ENCODE peak calls at places on chromosomes 13 and 19, in eight cellular contexts. Z, X, R, T, P, H, O and G are unnamed samples.

GRCh38 chr19:5341448-5341820 is 822 bp upstream of the PTPRS start:
- DNase-seq in Z (no peak), X (no peak), R (no peak), T (no peak), P (no peak), H (no peak), O (no peak), G (no peak)

GRCh38 chr19:23286477-23286876 is 36.3 kb upstream of the ZNF724 start:
- DNase-seq in Z (no peak), X (no peak), R (no peak), T (no peak), P (no peak), H (no peak), O (no peak), G (no peak)

GRCh38 chr19:53002479-53002878 is 11.2 kb upstream of the ERVV-1 start:
- DNase-seq in Z (no peak), X (no peak), R (no peak), T (no peak), P (no peak), H (no peak), O (no peak), G (no peak)

GRCh38 chr19:1429750-1430149 is 8.4 kb upstream of the RPS15 start:
- DNase-seq in Z (no peak), X (no peak), R (peak; percentile 50), T (no peak), P (no peak), H (no peak), O (no peak), G (no peak)

GRCh38 chr19:15424121-15424520 is 5.3 kb upstream of the AKAP8L start:
- DNase-seq in Z (no peak), X (no peak), R (no peak), T (no peak), P (no peak), H (no peak), O (no peak), G (no peak)

GRCh38 chr13:27022571-27023311 is 148.9 kb downstream of the USP12 start:
- DNase-seq in Z (no peak), X (peak; percentile 28), R (peak; percentile 47), T (peak; percentile 40), P (no peak), H (no peak), O (no peak), G (no peak)

GRCh38 chr19:53333071-53333465 is 481 bp upstream of the ZNF845 start:
- DNase-seq in Z (no peak), X (no peak), R (no peak), T (no peak), P (peak; percentile 6), H (no peak), O (peak; percentile 8), G (no peak)

GRCh38 chr13:62627226-62627625 is 1211.6 kb upstream of the PCDH20 start:
- DNase-seq in Z (no peak), X (no peak), R (no peak), T (no peak), P (no peak), H (no peak), O (no peak), G (no peak)

GRCh38 chr13:100789481-100789880 is 114.9 kb upstream of the TMTC4 start:
- DNase-seq in Z (no peak), X (peak; percentile 75), R (peak; percentile 1), T (peak; percentile 85), P (no peak), H (no peak), O (no peak), G (no peak)

GRCh38 chr19:40907968-40908735 is 26.1 kb upstream of the CYP2A7 start:
- DNase-seq in Z (no peak), X (no peak), R (no peak), T (no peak), P (peak; percentile 33), H (no peak), O (peak; percentile 24), G (no peak)

GRCh38 chr19:35206379-35206778 is 22.2 kb downstream of the FAM187B start:
- DNase-seq in Z (peak; percentile 64), X (no peak), R (no peak), T (no peak), P (no peak), H (peak; percentile 51), O (peak; percentile 71), G (peak; percentile 52)

GRCh38 chr19:38381138-38381537 is 6.7 kb downstream of the GGN start:
- DNase-seq in Z (no peak), X (no peak), R (no peak), T (no peak), P (no peak), H (no peak), O (no peak), G (no peak)

GRCh38 chr19:44807652-44808462 is 1.0 kb upstream of the BCAM start:
- DNase-seq in Z (no peak), X (peak; percentile 43), R (peak; percentile 48), T (no peak), P (no peak), H (no peak), O (no peak), G (no peak)

GRCh38 chr19:14432817-14433453 is at the start of gene PKN1:
- DNase-seq in Z (no peak), X (no peak), R (peak; percentile 50), T (peak; percentile 20), P (peak; percentile 60), H (peak; percentile 34), O (no peak), G (no peak)

GRCh38 chr19:45161715-45162463 is 1.1 kb upstream of the NKPD1 start:
- DNase-seq in Z (no peak), X (peak; percentile 28), R (peak; percentile 56), T (no peak), P (no peak), H (no peak), O (no peak), G (no peak)

GRCh38 chr19:51064534-51065220 is at the start of gene KLK13:
- DNase-seq in Z (no peak), X (peak; percentile 25), R (peak; percentile 19), T (no peak), P (no peak), H (no peak), O (no peak), G (no peak)

GRCh38 chr19:16899566-16900075 is 10.8 kb downstream of the F2RL3 start:
- DNase-seq in Z (no peak), X (peak; percentile 41), R (peak; percentile 43), T (no peak), P (no peak), H (no peak), O (no peak), G (no peak)

GRCh38 chr13:71801781-71802180 is 65.2 kb downstream of the DACH1 start:
- DNase-seq in Z (no peak), X (no peak), R (no peak), T (no peak), P (no peak), H (no peak), O (no peak), G (no peak)

GRCh38 chr13:43963726-43964125 is 84.0 kb downstream of the LACC1 start:
- DNase-seq in Z (no peak), X (no peak), R (no peak), T (no peak), P (no peak), H (no peak), O (no peak), G (no peak)

GRCh38 chr19:39506944-39507714 is 7.8 kb upstream of the SELENOV start:
- DNase-seq in Z (peak; percentile 41), X (peak; percentile 59), R (peak; percentile 71), T (no peak), P (peak; percentile 39), H (peak; percentile 25), O (no peak), G (no peak)

GRCh38 chr19:2041686-2042484 is 9.2 kb downstream of the MKNK2 start:
- DNase-seq in Z (peak; percentile 79), X (peak; percentile 90), R (peak; percentile 94), T (peak; percentile 83), P (peak; percentile 99), H (peak; percentile 99), O (peak; percentile 100), G (peak; percentile 73)

GRCh38 chr13:110490009-110490770 is 71.3 kb downstream of the RAB20 start:
- DNase-seq in Z (no peak), X (no peak), R (no peak), T (no peak), P (no peak), H (no peak), O (no peak), G (no peak)

GRCh38 chr13:44191504-44192171 is 182.0 kb upstream of the SERP2 start:
- DNase-seq in Z (no peak), X (peak; percentile 93), R (peak; percentile 80), T (peak; percentile 82), P (peak; percentile 28), H (no peak), O (no peak), G (no peak)